ENCODE peak calls at places on chromosomes 12 and 14, in six cellular contexts. X, R, A, N, F and J are unnamed samples.

GRCh38 chr12:82326905-82327503 is 31.2 kb downstream of the CCDC59 start:
- DNase-seq in N (peak), R (no peak), F (peak), A (no peak), X (peak), J (peak)

GRCh38 chr14:61559641-61560201 is 135.6 kb upstream of the HIF1A start:
- DNase-seq in A (no peak), R (no peak), X (no peak), F (no peak), N (peak), J (no peak)

GRCh38 chr12:5497329-5498058 is 65.6 kb downstream of the NTF3 start:
- DNase-seq in N (no peak), A (no peak), F (peak), X (no peak), R (no peak), J (peak)

GRCh38 chr14:74634481-74634880 is 22.4 kb upstream of the LTBP2 start:
- DNase-seq in R (no peak), X (no peak), N (no peak), F (peak), A (no peak), J (no peak)

GRCh38 chr12:121797937-121798801 is 4.7 kb upstream of the RHOF start:
- DNase-seq in X (peak), F (peak), A (peak), R (peak), N (no peak), J (peak)

GRCh38 chr12:116416161-116416560 is 138.7 kb upstream of the MED13L start:
- DNase-seq in N (no peak), X (no peak), R (no peak), A (no peak), F (no peak), J (no peak)

GRCh38 chr12:89927226-89927698 is 218.6 kb upstream of the ATP2B1 start:
- DNase-seq in X (no peak), N (no peak), F (no peak), R (no peak), A (no peak), J (no peak)

GRCh38 chr14:59507063-59507751 is 22.9 kb downstream of the JKAMP start:
- DNase-seq in F (peak), N (peak), X (peak), R (peak), A (peak), J (peak)

GRCh38 chr14:85061256-85061655 is 468.7 kb upstream of the FLRT2 start:
- DNase-seq in X (no peak), N (no peak), R (no peak), A (no peak), F (no peak), J (no peak)

GRCh38 chr12:23857201-23857600 is 92.3 kb downstream of the SOX5 start:
- DNase-seq in N (no peak), A (no peak), F (no peak), X (no peak), R (no peak), J (no peak)

GRCh38 chr14:32593290-32593942 is 264.3 kb downstream of the AKAP6 start:
- DNase-seq in R (no peak), N (no peak), A (no peak), F (peak), X (peak), J (peak)

GRCh38 chr12:111444314-111444705 is 38.6 kb downstream of the SH2B3 start:
- DNase-seq in A (no peak), N (no peak), F (no peak), R (peak), X (peak), J (no peak)

GRCh38 chr12:39003541-39004160 is 98.3 kb upstream of the CPNE8 start:
- DNase-seq in X (peak), F (no peak), A (no peak), R (no peak), N (no peak), J (no peak)

GRCh38 chr12:31849090-31849687 is 110.0 kb upstream of the RESF1 start:
- DNase-seq in X (peak), R (no peak), N (no peak), F (peak), A (no peak), J (peak)

GRCh38 chr12:71415336-71416231 is 24.0 kb upstream of the LGR5 start:
- DNase-seq in N (peak), R (peak), X (peak), F (peak), A (no peak), J (peak)

GRCh38 chr12:117114784-117115183 is 15.6 kb upstream of the TESC start:
- DNase-seq in F (no peak), N (no peak), A (no peak), R (no peak), X (no peak), J (no peak)

GRCh38 chr14:61537567-61538463 is 157.5 kb upstream of the HIF1A start:
- DNase-seq in A (no peak), F (peak), R (peak), X (peak), N (peak), J (peak)

GRCh38 chr14:87142568-87143211 is 850.3 kb downstream of the GALC start:
- DNase-seq in X (no peak), N (no peak), F (no peak), A (no peak), R (no peak), J (no peak)

GRCh38 chr12:95446511-95446910 is 27.4 kb upstream of the METAP2 start:
- DNase-seq in A (peak), N (no peak), R (no peak), F (peak), X (peak), J (peak)

GRCh38 chr12:46839232-46839631 is 13.4 kb upstream of the SLC38A4 start:
- DNase-seq in X (no peak), A (no peak), N (no peak), F (peak), R (no peak), J (no peak)

GRCh38 chr12:6827982-6828670 is at the start of gene P3H3:
- DNase-seq in X (peak), R (no peak), A (peak), N (peak), F (peak), J (peak)

GRCh38 chr12:43835264-43835655 is 621 bp upstream of the TMEM117 start:
- DNase-seq in N (no peak), A (no peak), R (no peak), F (peak), X (peak), J (no peak)

GRCh38 chr14:53849549-53849948 is 107.1 kb downstream of the BMP4 start:
- DNase-seq in A (no peak), R (no peak), N (no peak), X (no peak), F (no peak), J (no peak)

GRCh38 chr14:34874386-34875030 is 652 bp downstream of the BAZ1A start:
- DNase-seq in F (peak), R (peak), X (peak), N (peak), A (peak), J (peak)

GRCh38 chr14:70651522-70651921 is 9.8 kb downstream of the TTC9 start:
- DNase-seq in R (no peak), X (no peak), F (no peak), A (no peak), N (no peak), J (no peak)

GRCh38 chr12:123337053-123337452 is 27.6 kb downstream of the SBNO1 start:
- DNase-seq in X (no peak), R (no peak), F (no peak), A (no peak), N (no peak), J (no peak)

GRCh38 chr12:104456950-104457745 is 400 bp downstream of the CHST11 start:
- DNase-seq in F (peak), R (peak), N (peak), A (peak), X (peak), J (peak)

GRCh38 chr12:68613209-68613904 is 2.7 kb downstream of the RAP1B start:
- DNase-seq in N (no peak), R (no peak), A (no peak), X (no peak), F (no peak), J (no peak)

GRCh38 chr12:92199846-92200576 is 54.4 kb upstream of the BTG1 start:
- DNase-seq in X (peak), N (no peak), A (no peak), F (peak), R (no peak), J (peak)

GRCh38 chr12:120787889-120788288 is 62.3 kb downstream of the ACADS start:
- DNase-seq in N (no peak), A (no peak), X (no peak), R (no peak), F (no peak), J (no peak)

DNA sequence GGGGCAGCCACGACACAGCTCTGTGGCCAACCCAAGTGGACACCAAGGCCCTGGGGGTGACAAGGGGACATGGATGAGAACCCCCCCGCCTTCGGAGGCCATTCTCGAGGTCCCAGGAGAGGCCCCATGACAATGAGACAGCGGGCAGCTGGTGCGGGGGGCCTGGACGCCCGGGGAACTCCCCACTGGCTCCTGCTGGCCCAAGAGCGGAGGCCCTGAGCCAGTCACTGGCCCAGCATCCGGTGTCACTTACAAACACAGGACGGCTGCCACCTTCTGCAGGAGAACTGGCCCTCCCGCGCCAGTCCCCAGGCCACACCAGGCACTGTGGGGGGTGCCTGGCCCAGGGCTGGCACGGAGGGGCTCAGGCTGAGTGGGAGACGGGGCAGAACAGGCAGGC is 51.4 kb downstream of the NCOR2 start:
- DNase-seq in X (no peak), A (no peak), R (peak), N (no peak), F (no peak), J (no peak)
- H3K4me3 ChIP-seq in X (no peak), A (peak), R (no peak), N (no peak), F (no peak), J (no peak)

DNA sequence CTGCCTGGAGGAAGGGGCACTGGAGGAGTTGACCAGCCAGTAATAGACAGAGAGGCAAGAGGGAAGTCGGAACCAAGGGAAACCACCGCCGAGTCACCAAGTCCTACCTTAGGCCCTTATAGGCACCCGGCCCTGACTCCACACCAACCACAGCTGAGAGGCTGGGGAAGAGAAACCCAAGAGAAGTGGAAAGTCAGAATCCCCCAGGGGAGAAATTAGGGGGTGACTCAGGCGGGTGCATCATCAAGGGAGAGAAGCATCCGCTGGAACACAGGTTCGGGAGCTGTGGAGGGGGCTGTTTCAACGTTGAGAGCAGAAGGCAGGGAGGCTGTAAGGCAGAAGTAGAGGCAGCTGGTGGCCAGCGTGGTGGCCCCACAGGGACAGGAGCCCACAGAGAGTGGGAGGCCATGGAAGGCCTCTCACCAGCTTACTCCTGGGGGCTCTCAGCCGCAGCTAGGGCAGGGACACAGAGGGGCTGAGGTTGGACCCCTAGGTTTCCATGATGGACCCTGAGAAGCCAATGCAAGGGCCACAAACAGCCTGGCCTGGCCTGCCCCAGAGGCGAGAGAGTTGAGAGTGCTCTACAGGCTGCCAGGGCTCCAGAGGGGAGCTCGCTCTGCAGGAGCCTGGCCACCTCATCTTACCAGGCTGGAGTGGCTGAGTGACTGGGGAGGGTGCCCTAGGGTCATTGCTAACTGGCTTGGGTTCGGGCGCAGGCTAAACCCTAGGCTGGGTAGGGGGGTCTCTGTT is 1.4 kb upstream of the TRMT61A start:
- DNase-seq in A (no peak), F (no peak), R (no peak), X (no peak), N (no peak), J (no peak)
- H3K4me3 ChIP-seq in A (peak), F (no peak), R (no peak), X (no peak), N (peak), J (no peak)

GRCh38 chr14:22561366-22561660 is 27.7 kb downstream of the DAD1 start:
- DNase-seq in F (no peak), A (no peak), R (no peak), X (no peak), N (no peak), J (no peak)
- H3K4me3 ChIP-seq in F (no peak), A (no peak), R (no peak), X (no peak), N (no peak), J (no peak)

GRCh38 chr14:55136868-55137785 is 8.1 kb downstream of the LGALS3 start:
- DNase-seq in X (peak), N (no peak), A (peak), R (peak), F (peak), J (peak)
- H3K4me3 ChIP-seq in X (no peak), N (no peak), A (peak), R (no peak), F (no peak), J (no peak)

DNA sequence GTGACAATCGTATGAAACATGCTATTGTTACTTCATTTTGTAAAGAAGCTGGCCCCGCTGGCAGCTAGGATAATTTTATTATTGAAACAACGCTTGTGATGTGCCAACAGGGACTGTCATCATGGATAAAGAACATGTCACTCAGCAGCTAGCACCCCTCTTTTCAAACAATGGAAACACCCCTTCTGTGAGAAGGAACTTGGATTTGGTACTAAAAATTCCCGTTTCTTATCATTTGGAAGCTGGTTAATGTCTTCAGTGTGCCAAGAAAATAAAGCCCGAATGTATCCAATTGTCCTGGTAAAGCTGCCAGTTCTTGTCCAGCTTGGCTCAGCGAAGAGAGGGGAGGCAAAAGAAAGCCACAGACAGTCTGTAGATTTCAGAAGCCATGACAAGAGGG is 186.6 kb downstream of the PHLDA1 start:
- DNase-seq in R (no peak), N (no peak), X (no peak), A (no peak), F (no peak), J (no peak)
- H3K4me3 ChIP-seq in R (no peak), N (no peak), X (no peak), A (no peak), F (no peak), J (no peak)